ENCODE peak calls at places on chromosomes 16 and 17, in seven cellular contexts. M is AG04450, Y is fibroblast of lung, Q is lower lobe of right lung, P is psoas muscle, O is heart left ventricle, N is IMR-90. T is an unnamed sample.

GRCh38 chr17:49404371-49404770 is 10.3 kb downstream of the PHB1 start:
- DNase-seq in O (no peak), P (no peak), Q (no peak), M (no peak), N (no peak), Y (no peak), T (no peak)

GRCh38 chr17:64506201-64506575 is at the start of gene DDX5:
- DNase-seq in N (peak; percentile 94), Y (no peak), P (peak; percentile 98), Q (peak; percentile 99), O (peak; percentile 98), M (peak; percentile 92), T (peak; percentile 85)

GRCh38 chr17:54085934-54086333 is 263.2 kb downstream of the KIF2B start:
- DNase-seq in M (no peak), Y (no peak), P (no peak), N (no peak), O (no peak), Q (no peak), T (no peak)

GRCh38 chr16:27441998-27442397 is 40.0 kb downstream of the IL21R start:
- DNase-seq in P (no peak), M (no peak), O (no peak), N (no peak), Q (no peak), Y (no peak), T (no peak)

GRCh38 chr17:36505171-36505570 is 18.7 kb downstream of the ZNHIT3 start:
- DNase-seq in O (no peak), Q (no peak), Y (no peak), M (no peak), P (no peak), N (no peak), T (no peak)

GRCh38 chr17:11551442-11551841 is 46.8 kb upstream of the DNAH9 start:
- DNase-seq in Q (no peak), M (no peak), O (no peak), N (no peak), Y (no peak), P (no peak), T (no peak)

GRCh38 chr16:52773026-52773425 is 226.1 kb upstream of the TOX3 start:
- DNase-seq in N (no peak), Y (no peak), Q (no peak), O (no peak), M (no peak), P (no peak), T (no peak)

GRCh38 chr16:85104821-85105391 is 7.4 kb downstream of the CIBAR2 start:
- DNase-seq in Y (no peak), N (no peak), P (peak; percentile 38), M (no peak), O (no peak), Q (peak; percentile 72), T (no peak)

GRCh38 chr16:11350531-11351335 is 5.5 kb downstream of the RMI2 start:
- DNase-seq in Y (peak; percentile 37), Q (no peak), N (peak; percentile 87), M (peak; percentile 56), P (no peak), O (no peak), T (no peak)

GRCh38 chr16:10539256-10539655 is 41.1 kb downstream of the EMP2 start:
- DNase-seq in M (no peak), O (no peak), N (no peak), Q (no peak), Y (no peak), P (no peak), T (no peak)

GRCh38 chr17:67528751-67529436 is 151.8 kb downstream of the PITPNC1 start:
- DNase-seq in P (peak; percentile 84), Q (peak; percentile 77), M (peak; percentile 59), Y (peak; percentile 95), N (peak; percentile 93), O (peak; percentile 87), T (peak; percentile 77)

GRCh38 chr17:47692137-47692894 is 1.6 kb upstream of the TBKBP1 start:
- DNase-seq in P (no peak), O (no peak), N (no peak), M (no peak), Q (no peak), Y (no peak), T (no peak)

GRCh38 chr17:81380682-81381518 is 14.4 kb upstream of the BAHCC1 start:
- DNase-seq in Q (no peak), O (no peak), M (no peak), N (no peak), Y (no peak), P (no peak), T (no peak)

GRCh38 chr17:2095536-2095910 is 40.6 kb downstream of the HIC1 start:
- DNase-seq in Y (no peak), Q (no peak), M (no peak), N (no peak), P (no peak), O (no peak), T (no peak)

GRCh38 chr17:2093349-2093748 is 38.4 kb downstream of the HIC1 start:
- DNase-seq in P (no peak), M (no peak), O (no peak), Y (no peak), N (no peak), Q (peak; percentile 86), T (no peak)

GRCh38 chr17:2090804-2091534 is 36.1 kb downstream of the HIC1 start:
- DNase-seq in Q (no peak), P (peak; percentile 67), M (peak; percentile 82), Y (peak; percentile 98), O (peak; percentile 86), N (peak; percentile 97), T (peak; percentile 69)

GRCh38 chr17:2092253-2092652 is 37.4 kb downstream of the HIC1 start:
- DNase-seq in M (no peak), P (no peak), Q (no peak), Y (no peak), N (no peak), O (no peak), T (no peak)

DNA sequence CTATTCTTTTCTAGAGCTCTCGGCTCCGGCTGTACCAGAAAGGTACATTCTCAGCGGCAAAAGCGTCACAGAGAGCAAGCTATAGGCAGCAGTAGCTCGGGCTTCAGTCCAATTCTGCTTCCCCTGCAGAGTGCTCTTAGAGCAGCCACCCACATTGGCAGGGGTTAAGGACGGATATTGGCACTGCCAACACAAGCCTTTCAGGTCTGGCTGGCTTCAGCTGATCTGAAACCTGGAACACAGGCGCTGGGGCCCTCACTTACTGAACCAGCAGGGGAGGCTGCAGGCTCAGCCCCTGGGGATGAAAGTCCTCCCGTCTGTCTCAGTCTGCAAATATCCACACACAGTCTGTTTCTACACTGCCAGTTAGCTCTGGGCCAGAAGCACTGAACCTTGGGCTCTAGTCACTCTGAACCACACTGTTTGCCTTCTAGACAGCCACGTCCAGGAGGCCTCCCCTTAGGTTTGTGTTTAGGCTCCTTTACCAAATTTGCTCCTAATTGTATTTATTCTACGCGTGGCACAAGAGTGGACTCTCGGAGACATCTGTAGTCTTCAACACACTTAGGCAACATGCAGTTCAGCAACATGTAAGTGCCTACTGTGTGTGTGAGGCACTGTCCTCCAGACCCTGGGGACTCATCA is 40.1 kb downstream of the HIC1 start:
- DNase-seq in N (peak; percentile 75), Q (peak; percentile 81), P (no peak), Y (peak; percentile 80), M (no peak), O (peak; percentile 85), T (no peak)
- TF ChIP-seq CTCF in N (peak; percentile 70), Q (peak; percentile 58), P (peak; percentile 57), Y (peak; percentile 80), M (peak; percentile 92), O (peak; percentile 77), T (peak; percentile 51)

DNA sequence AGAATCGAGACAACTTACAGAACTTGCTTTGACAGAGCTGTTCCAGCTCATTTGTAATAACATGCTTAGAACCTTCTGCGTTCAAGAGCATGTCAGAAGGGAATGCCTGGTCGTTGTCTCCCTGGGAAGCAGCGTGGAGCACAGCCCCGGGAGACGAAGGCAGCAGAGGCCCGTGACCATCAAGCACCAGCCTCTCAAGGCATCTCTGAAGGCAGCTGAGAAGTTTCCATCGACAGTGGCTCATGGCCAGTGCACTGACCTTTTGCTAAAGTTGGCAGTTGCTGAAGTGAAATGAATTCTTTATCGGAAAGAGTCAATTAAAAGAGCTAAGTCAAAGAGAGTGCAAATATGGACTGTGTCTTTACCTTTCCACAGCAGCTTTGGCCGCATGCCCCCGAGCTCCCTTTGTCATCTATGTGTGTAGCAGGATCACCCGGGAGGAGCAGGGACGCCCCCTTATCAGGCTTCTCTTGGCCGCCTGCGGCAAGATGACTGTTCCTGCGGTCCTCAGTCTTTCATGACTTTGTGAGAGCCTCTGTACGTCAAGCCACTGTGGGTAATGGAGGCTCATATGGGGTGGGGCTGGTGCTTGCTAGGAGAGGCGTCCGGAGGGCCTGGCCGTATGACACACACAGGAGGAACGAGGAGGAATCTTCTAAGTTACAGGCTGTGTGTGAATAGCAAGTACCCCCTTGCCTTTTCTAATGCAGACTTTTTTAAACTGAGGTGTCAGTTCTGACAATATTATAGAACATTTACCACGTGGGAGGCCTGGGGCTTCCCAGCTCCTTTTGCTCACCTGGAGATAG is 54.2 kb downstream of the LDHD start:
- DNase-seq in Y (peak; percentile 56), O (peak; percentile 90), Q (no peak), M (no peak), P (peak; percentile 35), N (peak; percentile 69), T (no peak)
- H3K4me3 ChIP-seq in Y (no peak overlapping the region), O (no peak overlapping the region), Q (no peak overlapping the region), M (no peak overlapping the region), P (peak overlapping the region; percentile 11), N (no peak overlapping the region), T (no peak overlapping the region)

GRCh38 chr16:4005281-4005680 is 111.0 kb downstream of the ADCY9 start:
- DNase-seq in M (no peak), Q (no peak), N (no peak), P (no peak), Y (no peak), O (no peak), T (no peak)

GRCh38 chr16:4009177-4009576 is 107.1 kb downstream of the ADCY9 start:
- DNase-seq in O (no peak), N (no peak), P (no peak), Y (no peak), M (no peak), Q (peak; percentile 1), T (no peak)

GRCh38 chr16:4004206-4004605 is 112.0 kb downstream of the ADCY9 start:
- DNase-seq in N (no peak), P (no peak), O (no peak), Q (no peak), Y (no peak), M (no peak), T (no peak)

GRCh38 chr16:4008116-4008515 is 108.1 kb downstream of the ADCY9 start:
- DNase-seq in Y (no peak), O (no peak), Q (peak; percentile 6), N (no peak), P (no peak), M (no peak), T (no peak)

DNA sequence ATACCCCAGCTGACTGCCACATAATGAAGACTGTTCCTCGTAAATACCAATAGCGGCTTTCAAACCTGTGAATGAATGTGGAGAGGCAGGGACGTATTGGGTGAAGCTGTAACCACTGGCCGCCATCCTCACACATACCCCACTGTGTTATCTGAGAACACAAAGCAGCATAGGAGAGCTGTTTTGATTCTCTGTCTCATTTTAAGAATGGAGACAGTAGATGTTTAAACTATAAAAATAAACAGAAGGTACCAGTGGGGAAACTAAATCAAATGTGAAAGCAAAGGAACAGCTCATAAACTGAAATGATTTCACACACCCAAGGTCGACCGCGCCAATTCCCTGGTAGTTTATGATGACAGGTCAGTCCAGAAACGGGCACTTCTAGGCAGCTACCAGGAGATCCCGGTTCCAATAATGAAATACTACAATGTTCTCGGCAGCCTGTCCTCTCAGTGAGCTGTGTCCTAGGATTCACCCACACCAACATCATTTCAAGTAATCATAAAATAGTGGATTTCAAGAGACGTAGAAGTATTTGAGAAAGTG is 109.7 kb downstream of the ADCY9 start:
- DNase-seq in Y (no peak), P (no peak), Q (peak; percentile 16), N (peak; percentile 30), M (no peak), O (no peak), T (no peak)
- H3K27me3 ChIP-seq in Y (no peaks in the 10 kb centered on the region), P (no peaks in the 10 kb centered on the region), Q (no peaks in the 10 kb centered on the region), N (no peaks in the 10 kb centered on the region), M (no peaks in the 10 kb centered on the region), O (no peaks in the 10 kb centered on the region), T (no peaks in the 10 kb centered on the region)

GRCh38 chr17:43483674-43484551 is at the start of gene DHX8:
- DNase-seq in Y (peak; percentile 99), N (peak; percentile 99), O (peak; percentile 97), P (peak; percentile 96), M (peak; percentile 97), Q (peak; percentile 99), T (peak; percentile 97)
- TF ChIP-seq CTCF in Y (peak; percentile 100), N (peak; percentile 100), O (peak; percentile 100), P (peak; percentile 100), M (peak; percentile 100), Q (peak; percentile 100), T (peak; percentile 100)